ENCODE peak calls at places on chromosomes 2 and 18, in seven cellular contexts. C is CD8-positive, alpha-beta T cell; Z is pancreas; X is stomach; Q is GM23248; E is body of pancreas; F is mucosa of descending colon. G is an unnamed sample. For H3K4me1, the result is how much of the 10 kb centered on the place peaks cover.

GRCh38 chr2:19355931-19356544 is 2.4 kb downstream of the OSR1 start:
- DNase-seq in F (no peak), E (no peak), Q (peak), C (no peak), X (no peak), Z (no peak), G (no peak)

GRCh38 chr2:168256448-168256847 is 9.1 kb upstream of the STK39 start:
- DNase-seq in E (peak), F (no peak), C (no peak), Z (peak), Q (no peak), X (peak), G (peak)

GRCh38 chr2:150860301-150860700 is 372.8 kb upstream of the RND3 start:
- DNase-seq in Z (no peak), E (no peak), F (no peak), C (no peak), Q (no peak), X (no peak), G (no peak)

GRCh38 chr2:196759378-196759706 is 40.1 kb downstream of the GTF3C3 start:
- DNase-seq in X (no peak), C (no peak), Z (no peak), F (no peak), E (no peak), Q (peak), G (no peak)

GRCh38 chr2:164479460-164479859 is 141.8 kb downstream of the GRB14 start:
- DNase-seq in Q (peak), Z (no peak), E (peak), C (no peak), X (no peak), F (no peak), G (no peak)

GRCh38 chr18:67232406-67232805 is 284.1 kb downstream of the DSEL start:
- DNase-seq in F (no peak), E (no peak), Q (peak), Z (no peak), C (no peak), X (no peak), G (no peak)

GRCh38 chr2:119253760-119254600 is 30.3 kb downstream of the STEAP3 start:
- DNase-seq in E (no peak), Z (no peak), X (no peak), Q (no peak), C (no peak), F (no peak), G (no peak)

GRCh38 chr2:43051316-43051715 is 175.1 kb downstream of the ZFP36L2 start:
- DNase-seq in X (peak), Z (no peak), Q (peak), E (no peak), F (peak), C (peak), G (peak)

GRCh38 chr2:194819367-194819766 is 837.7 kb upstream of the SLC39A10 start:
- DNase-seq in Q (no peak), Z (no peak), E (no peak), C (no peak), F (no peak), X (no peak), G (no peak)

GRCh38 chr2:71281950-71282349 is 49.6 kb upstream of the ZNF638 start:
- DNase-seq in E (no peak), Z (no peak), F (no peak), X (no peak), C (no peak), Q (peak), G (no peak)

GRCh38 chr2:117983040-117983439 is 30.8 kb downstream of the CCDC93 start:
- DNase-seq in X (no peak), Q (peak), F (no peak), C (no peak), Z (no peak), E (no peak), G (no peak)

GRCh38 chr2:145484443-145485086 is 964.6 kb upstream of the ZEB2 start:
- DNase-seq in Q (peak), E (no peak), X (no peak), Z (no peak), F (no peak), C (no peak), G (no peak)

GRCh38 chr2:221780281-221780688 is 208.2 kb upstream of the EPHA4 start:
- DNase-seq in X (no peak), Z (no peak), C (no peak), E (no peak), F (no peak), Q (peak), G (no peak)

GRCh38 chr2:74538881-74539339 is 9.2 kb downstream of the HTRA2 start:
- DNase-seq in Q (no peak), F (no peak), E (no peak), C (no peak), Z (no peak), X (no peak), G (no peak)

GRCh38 chr18:56052202-56052601 is 464.2 kb upstream of the TCF4 start:
- DNase-seq in X (no peak), F (no peak), C (no peak), Z (no peak), Q (no peak), E (no peak), G (no peak)

GRCh38 chr2:135909976-135910375 is 33.7 kb upstream of the MCM6 start:
- DNase-seq in F (no peak), Z (no peak), Q (peak), C (no peak), X (no peak), E (no peak), G (no peak)

GRCh38 chr2:174585111-174585510 is 12.5 kb downstream of the WIPF1 start:
- DNase-seq in C (no peak), E (no peak), F (no peak), Q (no peak), Z (no peak), X (no peak), G (no peak)

GRCh38 chr2:163558286-163559009 is 177.4 kb downstream of the FIGN start:
- DNase-seq in E (no peak), Z (no peak), F (no peak), Q (no peak), C (no peak), X (no peak), G (no peak)

GRCh38 chr2:145407-145806 is 99.1 kb upstream of the FAM110C start:
- DNase-seq in F (no peak), Z (no peak), E (no peak), X (no peak), C (no peak), Q (no peak), G (no peak)

GRCh38 chr2:19846030-19846429 is 55.8 kb downstream of the TTC32 start:
- DNase-seq in X (no peak), C (no peak), Z (no peak), E (no peak), F (no peak), Q (no peak), G (peak)

GRCh38 chr18:8900552-8900951 is 195.2 kb downstream of the MTCL1 start:
- DNase-seq in X (no peak), Z (no peak), F (no peak), C (no peak), Q (no peak), E (no peak), G (no peak)

GRCh38 chr2:122136071-122136470 is 380.6 kb downstream of the TSN start:
- DNase-seq in E (no peak), Z (no peak), C (no peak), Q (peak), F (no peak), X (no peak), G (no peak)

GRCh38 chr18:32138332-32138731 is 46.7 kb downstream of the RNF138 start:
- DNase-seq in F (no peak), Q (no peak), Z (no peak), E (no peak), X (no peak), C (no peak), G (no peak)

GRCh38 chr2:8767324-8767723 is 70.1 kb downstream of the KIDINS220 start:
- DNase-seq in Z (no peak), C (no peak), E (no peak), X (no peak), Q (no peak), F (no peak), G (no peak)

GRCh38 chr2:197909377-197909776 is 105.0 kb downstream of the PLCL1 start:
- DNase-seq in Q (peak), C (no peak), F (no peak), E (peak), Z (no peak), X (no peak), G (no peak)

GRCh38 chr2:134099273-134099672 is 154.6 kb upstream of the MGAT5 start:
- DNase-seq in X (no peak), Q (no peak), E (no peak), F (no peak), C (no peak), Z (no peak), G (no peak)

GRCh38 chr2:98704499-98705332 is 26.2 kb downstream of the MGAT4A start:
- DNase-seq in E (peak), Q (no peak), Z (peak), F (no peak), X (peak), C (no peak), G (peak)

GRCh38 chr2:210169871-210170441 is 1.3 kb downstream of the KANSL1L start:
- DNase-seq in C (no peak), F (no peak), Z (no peak), E (no peak), X (no peak), Q (peak), G (no peak)

GRCh38 chr18:45522371-45522770 is 92.9 kb upstream of the SLC14A2 start:
- DNase-seq in X (no peak), F (no peak), Z (no peak), C (no peak), Q (peak), E (no peak), G (no peak)

GRCh38 chr2:26631815-26632214 is 9.4 kb downstream of the CIB4 start:
- DNase-seq in Z (no peak), E (no peak), X (no peak), C (no peak), F (no peak), Q (no peak), G (no peak)

GRCh38 chr2:74670263-74670662 is 16.2 kb downstream of the SEMA4F start:
- DNase-seq in Z (no peak), X (no peak), E (no peak), C (no peak), Q (no peak), F (no peak), G (no peak)

GRCh38 chr2:120360307-120360855 is 14.4 kb downstream of the INHBB start:
- DNase-seq in E (no peak), Q (peak), C (no peak), F (no peak), Z (no peak), X (no peak), G (no peak)
- H3K4me1 ChIP-seq in E (under half), Q (under half), C (under half), F (under half), Z (under half), X (under half), G (under half)

DNA sequence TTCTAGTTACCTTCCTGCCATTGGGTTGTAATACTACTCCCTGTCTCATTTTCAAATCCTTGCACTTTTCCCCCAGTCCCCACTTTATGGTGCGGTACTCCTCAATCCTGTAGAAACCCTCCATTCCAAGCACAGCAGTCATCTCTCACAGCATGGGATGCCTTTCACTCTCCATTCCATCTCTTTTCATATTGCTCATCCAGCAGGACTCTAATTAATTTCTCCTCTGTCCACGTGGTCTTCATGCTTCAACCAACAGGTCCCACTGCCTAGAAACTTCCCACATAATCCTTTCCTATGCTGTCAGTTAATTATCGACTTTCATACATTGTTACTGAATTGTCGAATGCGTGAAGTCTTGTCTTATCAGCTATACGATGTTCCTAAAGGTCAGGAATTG is 89.6 kb downstream of the CRIM1 start:
- DNase-seq in X (no peak), C (no peak), F (no peak), Q (no peak), E (no peak), Z (no peak), G (no peak)
- H3K4me1 ChIP-seq in X (under half), C (under half), F (under half), Q (under half), E (under half), Z (under half), G (under half)

DNA sequence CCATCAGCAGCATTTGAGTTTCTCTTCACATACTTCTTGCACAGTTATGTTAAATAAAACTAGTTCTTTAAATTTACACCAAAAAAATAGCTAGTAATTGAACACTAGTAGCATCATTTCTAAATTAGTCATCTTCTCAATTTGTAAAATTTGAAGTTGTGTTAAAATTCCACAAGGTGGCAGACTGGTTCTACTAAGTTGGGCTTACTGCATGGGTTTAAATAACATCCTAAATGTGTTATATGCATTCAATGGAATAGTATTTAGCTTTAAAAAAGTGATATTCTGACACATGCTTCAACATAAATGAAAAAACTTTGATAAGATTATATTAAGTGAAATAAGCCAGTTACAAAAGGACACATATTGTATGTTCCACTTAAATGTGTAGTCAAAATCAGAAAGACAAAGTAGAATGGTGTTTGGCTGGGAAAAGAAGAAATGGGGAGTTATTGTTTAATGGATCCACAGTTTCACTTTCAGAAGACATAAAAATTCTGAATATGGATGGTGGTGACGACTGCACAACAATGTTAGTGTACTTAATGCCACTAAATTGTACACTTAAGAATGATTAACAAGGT is 28.7 kb upstream of the RPRD1A start:
- DNase-seq in X (no peak), F (no peak), C (no peak), Q (peak), Z (no peak), E (no peak), G (no peak)
- H3K4me1 ChIP-seq in X (under half), F (under half), C (under half), Q (under half), Z (under half), E (under half), G (under half)

GRCh38 chr2:200713003-200713703 is 98.6 kb upstream of the BZW1 start:
- DNase-seq in Z (peak), C (peak), X (peak), F (peak), E (peak), Q (peak), G (peak)
- H3K4me1 ChIP-seq in Z (under half), C (under half), X (under half), F (under half), E (under half), Q (under half), G (under half)

GRCh38 chr2:76610451-76610850 is 899.7 kb upstream of the GCFC2 start:
- DNase-seq in F (no peak), Q (no peak), C (no peak), X (no peak), Z (no peak), E (no peak), G (no peak)
- H3K4me1 ChIP-seq in F (under half), Q (under half), C (under half), X (under half), Z (under half), E (under half), G (under half)

DNA sequence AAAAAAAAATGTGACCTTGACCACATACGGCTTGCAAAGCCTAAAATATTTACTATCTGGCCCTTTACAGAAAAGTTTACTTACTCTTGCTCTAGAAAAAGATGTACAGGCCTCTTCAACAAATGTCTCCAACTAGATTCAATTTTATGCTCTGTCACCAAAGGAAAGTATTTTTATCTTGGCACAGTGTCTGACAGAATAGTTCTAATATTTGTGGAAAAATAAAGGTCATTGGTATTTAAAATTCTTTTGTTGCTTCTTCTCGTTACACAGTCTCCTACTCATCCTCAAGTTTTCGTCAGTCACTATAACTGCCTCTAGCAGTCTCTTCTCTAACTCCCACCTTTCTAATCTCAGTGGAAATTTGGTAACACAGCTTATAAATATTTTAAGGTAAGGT is 1.4 kb downstream of the RBKS start:
- DNase-seq in X (no peak), F (no peak), E (no peak), Z (no peak), C (no peak), Q (peak), G (no peak)
- H3K4me1 ChIP-seq in X (under half), F (under half), E (under half), Z (under half), C (under half), Q (half or more), G (under half)

GRCh38 chr2:65055427-65056214 is 595 bp upstream of the CEP68 start:
- DNase-seq in X (peak), C (peak), Z (peak), Q (no peak), F (peak), E (peak), G (no peak)
- H3K4me1 ChIP-seq in X (under half), C (half or more), Z (under half), Q (under half), F (under half), E (under half), G (under half)

DNA sequence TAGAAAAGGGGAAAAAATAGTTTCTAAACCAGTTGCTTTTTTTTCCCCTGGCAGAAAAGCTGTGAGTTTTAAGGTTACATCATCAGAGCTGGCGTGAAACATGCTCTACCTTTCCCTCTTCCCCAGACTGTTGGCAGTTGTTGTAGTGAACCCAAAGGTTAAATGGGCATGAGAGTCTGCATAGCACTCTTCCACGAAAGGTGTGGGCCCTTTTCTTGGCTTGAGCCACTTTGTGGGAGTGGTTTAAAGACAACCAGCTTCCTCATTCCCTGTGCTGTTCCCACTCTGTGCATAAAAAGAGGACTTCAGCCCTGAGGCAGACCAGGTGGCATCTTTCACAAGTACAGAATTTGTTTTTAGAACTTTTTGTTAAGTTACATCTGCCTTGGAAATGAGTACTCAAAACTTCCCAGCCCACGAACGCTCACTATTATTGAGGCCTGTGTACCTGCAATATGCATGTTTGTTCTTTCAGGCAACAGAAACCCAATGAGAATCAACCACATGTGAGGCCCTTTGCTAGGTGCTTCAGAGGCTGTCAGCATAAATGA is 243.8 kb downstream of the BABAM2 start:
- DNase-seq in C (no peak), Q (no peak), Z (peak), F (peak), X (peak), E (peak), G (peak)
- H3K4me1 ChIP-seq in C (under half), Q (under half), Z (under half), F (under half), X (under half), E (under half), G (under half)

GRCh38 chr2:40227200-40227599 is 224.7 kb downstream of the SLC8A1 start:
- DNase-seq in E (no peak), Z (no peak), F (no peak), C (no peak), X (no peak), Q (no peak), G (no peak)

GRCh38 chr2:40220177-40220925 is 231.5 kb downstream of the SLC8A1 start:
- DNase-seq in X (no peak), Z (no peak), Q (peak), E (peak), F (no peak), C (no peak), G (peak)

GRCh38 chr2:40225670-40226069 is 226.2 kb downstream of the SLC8A1 start:
- DNase-seq in X (no peak), F (no peak), Q (no peak), Z (no peak), C (no peak), E (no peak), G (no peak)

GRCh38 chr2:40228296-40228695 is 223.6 kb downstream of the SLC8A1 start:
- DNase-seq in E (no peak), Z (no peak), F (no peak), Q (no peak), C (no peak), X (no peak), G (no peak)

GRCh38 chr2:40224321-40224720 is 227.6 kb downstream of the SLC8A1 start:
- DNase-seq in F (no peak), Z (no peak), Q (no peak), E (peak), X (no peak), C (no peak), G (no peak)
- H3K4me1 ChIP-seq in F (under half), Z (under half), Q (under half), E (under half), X (under half), C (under half), G (under half)

GRCh38 chr2:61493523-61493942 is 22.6 kb upstream of the USP34 start:
- DNase-seq in X (no peak), F (no peak), E (no peak), Q (peak), Z (no peak), C (no peak), G (no peak)

GRCh38 chr2:61504949-61505348 is 33.2 kb downstream of the XPO1 start:
- DNase-seq in Q (no peak), F (no peak), X (no peak), C (no peak), E (no peak), Z (no peak), G (no peak)

GRCh38 chr2:61499060-61499459 is 28.2 kb upstream of the USP34 start:
- DNase-seq in E (no peak), Q (no peak), X (no peak), Z (no peak), C (no peak), F (no peak), G (no peak)
- H3K4me1 ChIP-seq in E (under half), Q (under half), X (under half), Z (under half), C (under half), F (under half), G (under half)